ENCODE peak calls at places on chromosome X, in seven cellular contexts. C is lower leg skin, K is transverse colon, O is prostate gland, D is tibial nerve, V is breast epithelium, L is A549. U is an unnamed sample.

GRCh38 chrX:120282697-120283096 is 28.6 kb downstream of the TMEM255A start:
- DNase-seq in D (no peak), V (no peak), C (no peak), K (no peak), O (no peak), L (no peak), U (no peak)

GRCh38 chrX:149040873-149041535 is 464.1 kb downstream of the IDS start:
- DNase-seq in V (no peak), C (no peak), K (no peak), O (no peak), D (no peak), L (peak), U (no peak)

GRCh38 chrX:68763481-68763880 is 65.3 kb upstream of the EFNB1 start:
- DNase-seq in L (no peak), K (no peak), D (no peak), C (no peak), O (no peak), V (no peak), U (no peak)

GRCh38 chrX:11886745-11887144 is 128.7 kb downstream of the MSL3 start:
- DNase-seq in L (peak), C (no peak), V (no peak), O (no peak), K (no peak), D (no peak), U (no peak)

GRCh38 chrX:72094894-72095293 is 36.8 kb downstream of the RTL5 start:
- DNase-seq in O (no peak), C (no peak), K (peak), V (no peak), D (no peak), L (no peak), U (no peak)

GRCh38 chrX:57380026-57380796 is 93.7 kb downstream of the FAAH2 start:
- DNase-seq in C (no peak), V (no peak), O (no peak), K (no peak), L (no peak), D (no peak), U (no peak)

GRCh38 chrX:120253784-120254183 is 3.2 kb downstream of the ZBTB33 start:
- DNase-seq in O (no peak), D (no peak), K (no peak), V (no peak), L (no peak), C (no peak), U (no peak)

GRCh38 chrX:65508851-65509250 is 25.7 kb downstream of the LAS1L start:
- DNase-seq in L (no peak), O (no peak), D (no peak), C (no peak), V (no peak), K (no peak), U (no peak)

GRCh38 chrX:81957900-81958545 is 756.1 kb downstream of the SH3BGRL start:
- DNase-seq in D (no peak), O (no peak), K (no peak), C (no peak), V (no peak), L (peak), U (no peak)

GRCh38 chrX:12673487-12673886 is 117.7 kb upstream of the PRPS2 start:
- DNase-seq in K (no peak), D (no peak), O (no peak), C (no peak), L (no peak), V (no peak), U (peak)

GRCh38 chrX:98956014-98956413 is 1454.1 kb downstream of the PCDH19 start:
- DNase-seq in C (no peak), O (no peak), L (no peak), V (no peak), D (no peak), K (no peak), U (no peak)

DNA sequence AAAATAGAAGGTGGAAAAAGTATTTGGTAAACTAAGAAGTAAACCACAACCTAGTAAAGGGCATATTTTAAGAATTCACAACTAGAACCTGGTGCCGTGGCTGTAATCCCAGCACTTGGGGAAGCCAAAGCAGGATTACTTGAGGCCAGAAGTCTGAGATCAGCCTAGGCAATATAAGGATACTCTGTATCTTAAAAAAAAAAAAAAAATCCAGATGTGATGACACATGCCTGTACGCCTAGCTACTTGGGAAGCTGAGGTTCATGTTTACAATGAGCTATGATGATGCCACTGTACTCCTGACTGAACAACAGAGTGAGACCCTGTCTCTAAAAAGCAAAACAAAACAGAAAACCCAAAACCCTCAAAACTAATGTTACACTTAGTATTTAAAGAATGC is 294.9 kb upstream of the ZCCHC13 start:
- DNase-seq in O (no peak), K (no peak), L (no peak), C (no peak), D (no peak), V (no peak), U (no peak)
- H3K4me3 ChIP-seq in O (no peak), K (no peak), L (no peak), C (no peak), D (no peak), V (no peak), U (no peak)

GRCh38 chrX:154401045-154401799 is 3.0 kb downstream of the RPL10 start:
- DNase-seq in D (no peak), V (no peak), O (no peak), L (peak), C (no peak), K (no peak), U (no peak)
- TF ChIP-seq POLR2A in D (no peak), V (no peak), O (no peak), L (peak), C (no peak), K (no peak), U (peak)

DNA sequence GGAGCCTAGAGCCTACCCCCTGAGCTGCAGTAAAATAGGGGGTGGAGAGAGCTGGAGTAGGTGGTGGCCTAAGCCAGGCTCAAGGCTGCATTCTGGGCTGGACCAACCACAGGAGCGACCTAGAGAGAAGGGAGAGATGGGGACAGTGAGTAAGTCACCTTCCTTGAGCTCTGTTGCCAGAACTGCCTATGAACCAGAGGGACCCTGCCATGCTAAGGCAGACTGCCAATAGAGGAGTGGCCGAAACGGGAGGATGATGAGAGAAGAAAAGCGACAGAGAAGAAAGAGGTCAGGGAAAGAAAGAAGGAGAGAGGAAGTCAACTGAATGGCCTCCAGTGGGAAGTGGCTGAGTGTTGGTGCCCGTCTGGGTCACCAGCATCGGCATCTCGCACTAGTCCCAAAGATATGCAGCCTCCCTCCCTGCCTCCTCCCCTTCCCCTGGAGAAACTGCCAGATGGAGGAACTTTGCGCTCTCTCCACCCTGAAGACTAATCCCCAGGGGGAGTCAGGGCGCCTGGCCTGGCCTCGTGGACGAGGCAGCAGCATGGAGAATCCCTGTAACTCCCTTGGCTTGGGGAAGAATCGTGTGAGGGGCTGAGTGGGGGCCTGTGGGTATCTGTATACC is 28.8 kb downstream of the ELF4 start:
- DNase-seq in D (no peak), O (no peak), V (no peak), K (no peak), L (no peak), C (no peak), U (no peak)
- H3K4me3 ChIP-seq in D (no peak), O (no peak), V (peak), K (no peak), L (no peak), C (no peak), U (no peak)

DNA sequence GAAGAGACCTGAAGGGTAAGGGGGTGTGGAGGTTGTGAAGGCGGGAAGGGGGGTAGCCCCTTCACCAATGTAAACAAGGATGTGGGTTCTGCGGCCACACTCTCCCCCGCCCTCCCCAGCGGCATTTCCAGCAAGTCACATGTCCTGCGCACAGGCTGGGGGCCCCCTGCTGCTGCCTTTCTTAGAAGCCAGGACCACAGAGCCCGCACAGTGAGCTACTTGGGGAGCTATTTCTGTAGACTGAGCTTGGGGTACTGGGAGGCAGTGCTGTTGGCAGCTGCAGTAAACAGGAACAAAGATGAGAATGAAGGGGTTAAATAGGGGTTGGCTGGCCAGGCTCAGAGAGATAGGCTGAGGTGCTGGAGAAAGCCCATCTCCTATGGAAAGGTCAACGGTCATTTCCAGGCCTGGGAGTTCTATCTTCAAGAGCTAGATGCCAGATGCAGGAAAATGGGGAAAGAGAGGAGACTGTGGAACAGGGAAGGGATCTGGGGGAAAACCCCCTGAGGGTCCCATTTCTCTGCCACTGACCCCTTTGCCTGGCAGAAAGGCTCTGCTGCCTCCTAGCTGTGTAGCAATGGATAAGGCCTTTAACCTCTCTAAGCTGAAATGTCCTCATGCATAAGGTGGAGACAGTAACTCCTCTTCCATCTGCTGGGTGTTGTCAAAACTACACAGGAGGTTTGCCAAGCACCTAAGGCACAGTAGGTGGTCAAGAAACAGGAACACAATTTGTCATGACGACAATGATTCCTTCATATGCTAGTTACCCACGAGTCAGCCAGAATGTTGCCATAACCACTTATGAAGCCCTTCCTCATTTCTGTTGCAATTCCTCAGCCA is 18.5 kb upstream of the PIM2 start:
- DNase-seq in L (no peak), K (peak), C (peak), D (peak), V (peak), O (peak), U (no peak)
- TF ChIP-seq POLR2A in L (no peak), K (no peak), C (no peak), D (no peak), V (no peak), O (no peak), U (no peak)

DNA sequence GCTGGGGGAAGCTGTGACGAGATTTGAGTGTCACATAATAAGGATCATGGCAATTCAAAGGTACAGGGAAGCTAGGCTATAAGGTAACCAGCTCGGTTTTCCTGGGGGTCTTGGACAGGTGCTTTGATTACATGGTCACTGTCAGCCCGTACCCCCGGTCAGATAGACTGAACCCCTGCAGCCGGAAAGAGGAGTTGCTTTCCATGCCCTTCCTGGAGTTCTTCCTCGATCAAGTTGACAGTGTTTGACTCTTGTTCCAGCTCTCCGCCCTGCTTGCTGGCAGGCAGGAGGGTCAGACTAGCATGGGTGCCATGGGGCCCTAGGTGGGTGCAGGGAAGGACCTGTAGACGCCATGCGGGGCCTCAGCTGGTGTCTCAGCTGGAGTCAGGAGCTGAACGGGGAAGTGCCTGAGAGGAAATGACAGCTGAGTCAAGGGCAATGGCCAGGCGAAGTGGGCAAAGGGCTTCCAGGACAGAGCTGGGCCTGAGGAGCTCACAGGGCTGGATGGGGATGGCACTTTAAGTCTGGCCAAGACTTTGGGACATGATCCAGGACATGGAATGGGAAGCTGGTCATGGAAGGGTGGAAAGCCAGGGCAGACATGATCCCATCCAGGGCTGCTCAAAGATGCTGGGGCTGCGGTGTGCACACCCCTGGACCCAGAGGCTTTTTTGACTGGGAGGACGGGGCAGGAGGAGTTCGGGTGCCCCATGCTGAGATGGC is 1.6 kb downstream of the TMEM187 start:
- DNase-seq in O (no peak), V (no peak), C (no peak), D (no peak), L (no peak), K (no peak), U (peak)
- H3K4me3 ChIP-seq in O (no peak), V (no peak), C (no peak), D (no peak), L (peak), K (no peak), U (no peak)

DNA sequence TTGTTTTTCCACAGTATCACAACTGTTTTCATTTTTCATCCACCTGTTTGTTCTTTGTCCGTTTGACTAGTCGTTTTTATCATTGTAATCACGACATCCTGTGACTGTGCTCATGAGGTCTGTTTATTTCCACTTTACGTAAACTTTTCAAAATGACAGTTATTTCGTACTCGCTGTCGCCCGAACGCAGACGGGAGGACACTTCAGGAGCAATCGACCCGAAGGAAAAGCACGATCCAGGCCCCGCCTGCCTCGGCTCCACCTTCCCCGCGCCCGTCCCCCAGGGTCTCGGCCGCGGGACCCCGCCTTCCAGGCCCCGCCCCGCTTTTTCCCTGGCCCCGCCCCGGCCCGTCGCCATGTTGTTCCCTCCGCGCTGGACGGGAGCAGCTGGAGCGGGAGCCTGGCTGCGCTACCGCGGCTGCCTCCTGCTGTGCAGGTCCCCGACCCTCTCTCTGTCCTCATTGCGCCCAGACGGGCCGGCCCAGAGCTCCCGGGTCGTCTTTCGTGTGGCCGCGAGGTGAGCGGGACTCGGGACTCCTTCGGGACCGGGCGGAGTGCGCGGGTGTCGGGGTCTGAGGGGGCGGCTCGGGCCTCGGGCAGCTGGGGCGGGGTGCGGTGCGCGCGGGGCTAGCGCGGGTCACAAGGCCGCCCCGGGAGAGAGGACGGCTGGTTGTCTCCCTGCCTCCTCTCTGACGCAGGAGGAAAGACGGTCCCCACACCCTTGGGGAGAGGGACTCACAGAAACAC is at the start of gene RAB9A:
- DNase-seq in C (peak), V (peak), K (peak), D (peak), O (peak), L (peak), U (peak)
- TF ChIP-seq POLR2A in C (no peak), V (peak), K (peak), D (peak), O (peak), L (peak), U (peak)

DNA sequence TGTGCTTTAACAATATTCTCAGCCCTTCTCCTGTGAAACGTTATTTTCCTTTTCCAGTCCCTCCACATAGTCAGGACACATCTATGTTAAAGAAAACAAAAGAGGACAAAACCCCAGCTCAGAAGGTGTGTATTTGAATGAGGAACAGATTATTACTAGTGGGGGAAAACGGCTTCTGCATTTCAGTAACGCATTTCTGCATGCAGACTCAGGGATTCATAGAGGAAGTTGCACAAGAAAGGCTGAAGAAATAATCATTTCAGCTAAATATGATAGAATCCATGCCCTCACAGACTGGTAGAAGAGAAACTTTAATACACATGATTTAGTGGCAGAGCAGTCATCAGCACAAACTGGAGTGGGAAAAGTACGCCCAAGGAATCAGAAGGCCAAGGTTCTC is 270.8 kb upstream of the FGF13 start:
- DNase-seq in C (no peak), L (no peak), D (no peak), V (no peak), K (no peak), O (no peak), U (no peak)
- H3K4me3 ChIP-seq in C (no peak), L (no peak), D (no peak), V (no peak), K (no peak), O (no peak), U (no peak)

GRCh38 chrX:41332988-41333743 is 796 bp upstream of the DDX3X start:
- DNase-seq in D (peak), C (peak), V (peak), L (peak), O (peak), K (peak), U (peak)
- TF ChIP-seq POLR2A in D (peak), C (no peak), V (peak), L (peak), O (peak), K (peak), U (peak)

GRCh38 chrX:101493225-101493624 is 8.0 kb downstream of the ARMCX4 start:
- DNase-seq in O (no peak), L (no peak), K (no peak), C (no peak), D (no peak), V (no peak), U (no peak)

GRCh38 chrX:101483705-101484104 is 1.6 kb upstream of the ARMCX4 start:
- DNase-seq in C (no peak), K (no peak), V (no peak), D (no peak), L (no peak), O (no peak), U (no peak)

GRCh38 chrX:101491943-101492342 is 6.7 kb downstream of the ARMCX4 start:
- DNase-seq in C (no peak), L (no peak), D (no peak), K (no peak), O (no peak), V (no peak), U (no peak)

GRCh38 chrX:101485212-101486064 is at the start of gene ARMCX4:
- DNase-seq in C (peak), O (peak), V (peak), K (peak), L (no peak), D (no peak), U (peak)

DNA sequence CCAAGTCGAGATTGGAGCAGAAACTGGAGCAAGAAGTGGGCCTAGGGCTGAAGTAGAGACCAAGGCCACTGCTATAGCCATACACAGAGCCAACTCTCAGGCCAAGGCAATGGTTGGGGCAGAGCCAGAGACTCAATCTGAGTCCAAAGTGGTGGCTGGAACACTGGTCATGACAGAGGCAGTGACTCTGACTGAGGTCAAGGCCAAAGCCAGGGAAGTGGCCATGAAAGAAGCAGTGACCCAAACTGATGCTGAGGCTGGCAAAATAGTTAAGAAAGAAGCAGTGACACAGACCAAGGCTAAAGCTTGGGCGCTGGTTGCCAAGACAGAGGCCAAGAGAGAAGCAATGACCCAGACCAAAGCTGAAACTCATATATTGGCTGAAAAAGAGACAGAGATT is 3.5 kb downstream of the ARMCX4 start:
- DNase-seq in K (no peak), C (no peak), L (no peak), O (no peak), V (no peak), D (no peak), U (no peak)
- H3K4me3 ChIP-seq in K (no peak), C (no peak), L (no peak), O (no peak), V (no peak), D (no peak), U (no peak)

U was measured in body of pancreas.